ENCODE peak calls at places on chromosomes 12 and 14, in five cellular contexts. One of them, this sample, is unnamed.

GRCh38 chr12:117005417-117006046 is 93.7 kb downstream of the TESC start:
- DNase-seq in H4: no peak
- DNase-seq in CD4-positive, alpha-beta T cell: no peak
- DNase-seq in activated naive CD8-positive, alpha-beta T cell treated with anti-CD3 and anti-CD28 coated beads, Interleukin-2, amount 50 U/mL, for 24 hours: no peak
- DNase-seq in astrocyte of the cerebellum: no peak
- DNase-seq in this sample: no peak

GRCh38 chr14:89485264-89485663 is 68.2 kb upstream of the FOXN3 start:
- DNase-seq in CD4-positive, alpha-beta T cell: no peak
- DNase-seq in astrocyte of the cerebellum: no peak
- DNase-seq in activated naive CD8-positive, alpha-beta T cell treated with anti-CD3 and anti-CD28 coated beads, Interleukin-2, amount 50 U/mL, for 24 hours: no peak
- DNase-seq in H4: no peak
- DNase-seq in this sample: no peak

GRCh38 chr14:32560213-32560857 is 231.2 kb downstream of the AKAP6 start:
- DNase-seq in astrocyte of the cerebellum: peak; percentile 73
- DNase-seq in activated naive CD8-positive, alpha-beta T cell treated with anti-CD3 and anti-CD28 coated beads, Interleukin-2, amount 50 U/mL, for 24 hours: peak; percentile 19
- DNase-seq in H4: peak; percentile 76
- DNase-seq in CD4-positive, alpha-beta T cell: no peak
- DNase-seq in this sample: peak; percentile 65

GRCh38 chr14:63614964-63615363 is 26.7 kb downstream of the WDR89 start:
- DNase-seq in astrocyte of the cerebellum: peak; percentile 8
- DNase-seq in H4: no peak
- DNase-seq in activated naive CD8-positive, alpha-beta T cell treated with anti-CD3 and anti-CD28 coated beads, Interleukin-2, amount 50 U/mL, for 24 hours: no peak
- DNase-seq in CD4-positive, alpha-beta T cell: no peak
- DNase-seq in this sample: no peak

GRCh38 chr14:89858084-89858483 is 96.4 kb downstream of the EFCAB11 start:
- DNase-seq in H4: no peak
- DNase-seq in CD4-positive, alpha-beta T cell: no peak
- DNase-seq in activated naive CD8-positive, alpha-beta T cell treated with anti-CD3 and anti-CD28 coated beads, Interleukin-2, amount 50 U/mL, for 24 hours: no peak
- DNase-seq in astrocyte of the cerebellum: no peak
- DNase-seq in this sample: no peak

GRCh38 chr14:104135121-104135903 is 3.1 kb upstream of the KIF26A start:
- DNase-seq in activated naive CD8-positive, alpha-beta T cell treated with anti-CD3 and anti-CD28 coated beads, Interleukin-2, amount 50 U/mL, for 24 hours: no peak
- DNase-seq in astrocyte of the cerebellum: no peak
- DNase-seq in CD4-positive, alpha-beta T cell: no peak
- DNase-seq in H4: peak; percentile 44
- DNase-seq in this sample: no peak

GRCh38 chr14:32509632-32510187 is 180.6 kb downstream of the AKAP6 start:
- DNase-seq in H4: peak; percentile 89
- DNase-seq in activated naive CD8-positive, alpha-beta T cell treated with anti-CD3 and anti-CD28 coated beads, Interleukin-2, amount 50 U/mL, for 24 hours: no peak
- DNase-seq in CD4-positive, alpha-beta T cell: no peak
- DNase-seq in astrocyte of the cerebellum: peak; percentile 95
- DNase-seq in this sample: no peak

GRCh38 chr14:55123101-55123500 is 6.0 kb upstream of the LGALS3 start:
- DNase-seq in H4: no peak
- DNase-seq in astrocyte of the cerebellum: peak; percentile 95
- DNase-seq in activated naive CD8-positive, alpha-beta T cell treated with anti-CD3 and anti-CD28 coated beads, Interleukin-2, amount 50 U/mL, for 24 hours: no peak
- DNase-seq in CD4-positive, alpha-beta T cell: no peak
- DNase-seq in this sample: no peak

GRCh38 chr12:123085730-123086487 is 65.0 kb downstream of the PITPNM2 start:
- DNase-seq in activated naive CD8-positive, alpha-beta T cell treated with anti-CD3 and anti-CD28 coated beads, Interleukin-2, amount 50 U/mL, for 24 hours: no peak
- DNase-seq in H4: peak; percentile 90
- DNase-seq in CD4-positive, alpha-beta T cell: no peak
- DNase-seq in astrocyte of the cerebellum: no peak
- DNase-seq in this sample: no peak

GRCh38 chr14:35855886-35856481 is 29.8 kb downstream of the BRMS1L start:
- DNase-seq in CD4-positive, alpha-beta T cell: no peak
- DNase-seq in astrocyte of the cerebellum: peak; percentile 20
- DNase-seq in activated naive CD8-positive, alpha-beta T cell treated with anti-CD3 and anti-CD28 coated beads, Interleukin-2, amount 50 U/mL, for 24 hours: no peak
- DNase-seq in H4: no peak
- DNase-seq in this sample: no peak

GRCh38 chr12:121804417-121805111 is 755 bp downstream of the SETD1B start:
- DNase-seq in H4: no peak
- DNase-seq in activated naive CD8-positive, alpha-beta T cell treated with anti-CD3 and anti-CD28 coated beads, Interleukin-2, amount 50 U/mL, for 24 hours: peak; percentile 56
- DNase-seq in CD4-positive, alpha-beta T cell: peak; percentile 62
- DNase-seq in astrocyte of the cerebellum: no peak
- DNase-seq in this sample: peak; percentile 49

GRCh38 chr12:79658221-79658620 is 32.5 kb downstream of the PAWR start:
- DNase-seq in astrocyte of the cerebellum: no peak
- DNase-seq in activated naive CD8-positive, alpha-beta T cell treated with anti-CD3 and anti-CD28 coated beads, Interleukin-2, amount 50 U/mL, for 24 hours: no peak
- DNase-seq in H4: no peak
- DNase-seq in CD4-positive, alpha-beta T cell: no peak
- DNase-seq in this sample: no peak

GRCh38 chr14:99213101-99213500 is 58.9 kb downstream of the BCL11B start:
- DNase-seq in H4: no peak
- DNase-seq in activated naive CD8-positive, alpha-beta T cell treated with anti-CD3 and anti-CD28 coated beads, Interleukin-2, amount 50 U/mL, for 24 hours: no peak
- DNase-seq in astrocyte of the cerebellum: no peak
- DNase-seq in CD4-positive, alpha-beta T cell: no peak
- DNase-seq in this sample: no peak

GRCh38 chr14:59394268-59394667 is 70.9 kb downstream of the GPR135 start:
- DNase-seq in activated naive CD8-positive, alpha-beta T cell treated with anti-CD3 and anti-CD28 coated beads, Interleukin-2, amount 50 U/mL, for 24 hours: no peak
- DNase-seq in CD4-positive, alpha-beta T cell: no peak
- DNase-seq in H4: no peak
- DNase-seq in astrocyte of the cerebellum: no peak
- DNase-seq in this sample: no peak

GRCh38 chr12:4274396-4274959 is 916 bp downstream of the CCND2 start:
- DNase-seq in activated naive CD8-positive, alpha-beta T cell treated with anti-CD3 and anti-CD28 coated beads, Interleukin-2, amount 50 U/mL, for 24 hours: no peak
- DNase-seq in H4: no peak
- DNase-seq in CD4-positive, alpha-beta T cell: no peak
- DNase-seq in astrocyte of the cerebellum: no peak
- DNase-seq in this sample: peak; percentile 46

GRCh38 chr12:132489078-132489601 is 811 bp upstream of the FBRSL1 start:
- DNase-seq in activated naive CD8-positive, alpha-beta T cell treated with anti-CD3 and anti-CD28 coated beads, Interleukin-2, amount 50 U/mL, for 24 hours: peak; percentile 63
- DNase-seq in H4: no peak
- DNase-seq in CD4-positive, alpha-beta T cell: peak; percentile 59
- DNase-seq in astrocyte of the cerebellum: no peak
- DNase-seq in this sample: peak; percentile 57

GRCh38 chr12:28023156-28023887 is 50.8 kb upstream of the PTHLH start:
- DNase-seq in activated naive CD8-positive, alpha-beta T cell treated with anti-CD3 and anti-CD28 coated beads, Interleukin-2, amount 50 U/mL, for 24 hours: no peak
- DNase-seq in CD4-positive, alpha-beta T cell: no peak
- DNase-seq in H4: peak; percentile 85
- DNase-seq in astrocyte of the cerebellum: peak; percentile 72
- DNase-seq in this sample: no peak

GRCh38 chr14:22338381-22338780 is 250.6 kb downstream of the DAD1 start:
- DNase-seq in astrocyte of the cerebellum: no peak
- DNase-seq in H4: no peak
- DNase-seq in activated naive CD8-positive, alpha-beta T cell treated with anti-CD3 and anti-CD28 coated beads, Interleukin-2, amount 50 U/mL, for 24 hours: no peak
- DNase-seq in CD4-positive, alpha-beta T cell: no peak
- DNase-seq in this sample: no peak

GRCh38 chr14:21233457-21234076 is 35.7 kb downstream of the HNRNPC start:
- DNase-seq in activated naive CD8-positive, alpha-beta T cell treated with anti-CD3 and anti-CD28 coated beads, Interleukin-2, amount 50 U/mL, for 24 hours: no peak
- DNase-seq in H4: no peak
- DNase-seq in CD4-positive, alpha-beta T cell: no peak
- DNase-seq in astrocyte of the cerebellum: no peak
- DNase-seq in this sample: no peak

GRCh38 chr12:15590180-15590826 is 198.9 kb downstream of the EPS8 start:
- DNase-seq in H4: peak; percentile 68
- DNase-seq in CD4-positive, alpha-beta T cell: peak; percentile 40
- DNase-seq in astrocyte of the cerebellum: peak; percentile 55
- DNase-seq in activated naive CD8-positive, alpha-beta T cell treated with anti-CD3 and anti-CD28 coated beads, Interleukin-2, amount 50 U/mL, for 24 hours: peak; percentile 26
- DNase-seq in this sample: peak; percentile 87

GRCh38 chr14:80987235-80988032 is 32.0 kb downstream of the TSHR start:
- DNase-seq in H4: peak; percentile 66
- DNase-seq in astrocyte of the cerebellum: peak; percentile 55
- DNase-seq in CD4-positive, alpha-beta T cell: peak; percentile 59
- DNase-seq in activated naive CD8-positive, alpha-beta T cell treated with anti-CD3 and anti-CD28 coated beads, Interleukin-2, amount 50 U/mL, for 24 hours: peak; percentile 63
- DNase-seq in this sample: peak; percentile 72

GRCh38 chr14:33435911-33436310 is 497.2 kb downstream of the NPAS3 start:
- DNase-seq in activated naive CD8-positive, alpha-beta T cell treated with anti-CD3 and anti-CD28 coated beads, Interleukin-2, amount 50 U/mL, for 24 hours: no peak
- DNase-seq in astrocyte of the cerebellum: peak; percentile 49
- DNase-seq in H4: peak; percentile 49
- DNase-seq in CD4-positive, alpha-beta T cell: no peak
- DNase-seq in this sample: peak; percentile 7